ENCODE peak calls at places on chromosomes 13 and 19, in eight cellular contexts. E is heart left ventricle, N is left ventricle myocardium inferior, R is epithelial cell of proximal tubule, Q is T1000, Z is epithelial cell of esophagus, W is OCI-LY7, G is NCI-H1436. X is an unnamed sample.

GRCh38 chr13:49026851-49027250 is 51.1 kb downstream of the FNDC3A start:
- DNase-seq in N (no peak), G (no peak), E (no peak), Q (no peak), R (no peak), W (no peak), Z (no peak), X (no peak)

GRCh38 chr19:39052243-39052746 is 19.9 kb upstream of the FBXO27 start:
- DNase-seq in G (peak), W (peak), E (no peak), N (peak), R (no peak), Z (peak), Q (peak), X (peak)

GRCh38 chr13:36031490-36031889 is 99.7 kb downstream of the DCLK1 start:
- DNase-seq in G (no peak), N (no peak), Q (no peak), R (no peak), E (no peak), W (no peak), Z (no peak), X (no peak)

GRCh38 chr13:51927129-51927528 is 65.4 kb downstream of the CCDC70 start:
- DNase-seq in E (no peak), Z (no peak), Q (no peak), W (no peak), N (no peak), G (no peak), R (no peak), X (no peak)

GRCh38 chr19:46994141-46994686 is 25.4 kb upstream of the NPAS1 start:
- DNase-seq in Z (no peak), R (no peak), E (peak), N (no peak), Q (no peak), G (no peak), W (no peak), X (no peak)

GRCh38 chr19:407501-408440 is 1.2 kb downstream of the C2CD4C start:
- DNase-seq in G (no peak), E (no peak), Z (no peak), Q (no peak), R (no peak), W (no peak), N (no peak), X (no peak)

GRCh38 chr19:1377176-1377964 is 6.3 kb upstream of the NDUFS7 start:
- DNase-seq in Z (no peak), R (no peak), Q (no peak), N (no peak), G (no peak), E (no peak), W (no peak), X (no peak)

GRCh38 chr13:101341464-101341863 is 74.8 kb downstream of the NALCN start:
- DNase-seq in Z (no peak), E (no peak), N (no peak), G (no peak), W (no peak), Q (no peak), R (no peak), X (no peak)

GRCh38 chr13:72500851-72501250 is 226.6 kb downstream of the MZT1 start:
- DNase-seq in Q (no peak), N (no peak), E (no peak), R (no peak), G (no peak), W (no peak), Z (peak), X (peak)

GRCh38 chr19:30593975-30594925 is 222.1 kb downstream of the ZNF536 start:
- DNase-seq in G (no peak), W (no peak), R (no peak), E (no peak), Q (no peak), Z (no peak), N (no peak), X (no peak)

GRCh38 chr13:76873454-76873853 is 12.8 kb downstream of the KCTD12 start:
- DNase-seq in R (no peak), Z (no peak), N (no peak), G (no peak), W (no peak), E (no peak), Q (no peak), X (no peak)

GRCh38 chr13:40318366-40318765 is 348.1 kb downstream of the FOXO1 start:
- DNase-seq in G (peak), N (peak), E (peak), W (peak), Z (peak), Q (no peak), R (no peak), X (peak)

GRCh38 chr19:2337329-2337707 is 8.8 kb downstream of the SPPL2B start:
- DNase-seq in G (no peak), Q (no peak), N (no peak), R (no peak), Z (peak), W (no peak), E (no peak), X (no peak)

X was measured in bronchial epithelial cell.